ENCODE peak calls at places on chromosomes 16 and 17, in eight cellular contexts. B is fibroblast of mammary gland; Z is tibial artery; R is activated CD4-positive, alpha-beta T cell treated with anti-CD3 and anti-CD28 coated beads, Interleukin-2, amount 10 ng/mL, durations not matched to agents 24 days and 14 days; G is CD8-positive, alpha-beta T cell; C is stimulated activated CD8-positive, alpha-beta memory T cell treated with anti-CD3 and anti-CD28 coated beads, Interleukin-4, amount 100 ng/mL, for 1 hour; M is sciatic nerve; Q is A172. K is an unnamed sample.

GRCh38 chr17:57530026-57530425 is 215.1 kb downstream of the CCDC182 start:
- DNase-seq in B (no peak), Z (no peak), R (no peak), G (no peak), C (no peak), M (no peak), Q (peak; percentile 37), K (no peak)

GRCh38 chr16:81516478-81517149 is 72.0 kb downstream of the CMIP start:
- DNase-seq in B (peak; percentile 50), Z (peak; percentile 61), R (no peak), G (no peak), C (no peak), M (no peak), Q (no peak), K (no peak)

GRCh38 chr16:64089697-64090096 is 1032.2 kb downstream of the CDH11 start:
- DNase-seq in B (peak; percentile 36), Z (no peak), R (no peak), G (no peak), C (no peak), M (no peak), Q (peak; percentile 5), K (peak; percentile 45)

GRCh38 chr17:52233176-52233575 is 74.7 kb upstream of the CA10 start:
- DNase-seq in B (no peak), Z (no peak), R (no peak), G (no peak), C (no peak), M (no peak), Q (no peak), K (no peak)

GRCh38 chr17:47879028-47879585 is 16.9 kb upstream of the SP2 start:
- DNase-seq in B (peak; percentile 68), Z (no peak), R (no peak), G (no peak), C (no peak), M (no peak), Q (peak; percentile 48), K (peak; percentile 56)

GRCh38 chr17:43570518-43570928 is 24.4 kb upstream of the ETV4 start:
- DNase-seq in B (peak; percentile 93), Z (no peak), R (no peak), G (no peak), C (no peak), M (no peak), Q (peak; percentile 95), K (peak; percentile 88)

GRCh38 chr16:66169817-66170216 is 196.7 kb upstream of the CDH5 start:
- DNase-seq in B (no peak), Z (no peak), R (no peak), G (no peak), C (no peak), M (no peak), Q (no peak), K (no peak)

GRCh38 chr17:30232822-30233427 is 2.6 kb downstream of the SLC6A4 start:
- DNase-seq in B (no peak), Z (no peak), R (no peak), G (no peak), C (no peak), M (no peak), Q (no peak), K (no peak)

GRCh38 chr16:54503011-54503410 is 216.4 kb upstream of the IRX3 start:
- DNase-seq in B (no peak), Z (no peak), R (no peak), G (no peak), C (no peak), M (no peak), Q (peak; percentile 30), K (no peak)

GRCh38 chr16:88063201-88063773 is 112.1 kb downstream of the BANP start:
- DNase-seq in B (peak; percentile 91), Z (no peak), R (no peak), G (no peak), C (no peak), M (peak; percentile 74), Q (no peak), K (peak; percentile 8)

GRCh38 chr17:78883090-78883532 is 19.9 kb downstream of the CEP295NL start:
- DNase-seq in B (peak; percentile 89), Z (peak; percentile 92), R (no peak), G (no peak), C (no peak), M (peak; percentile 80), Q (peak; percentile 98), K (peak; percentile 93)

GRCh38 chr17:7294614-7295153 is at the start of gene YBX2:
- DNase-seq in B (no peak), Z (no peak), R (peak; percentile 93), G (peak; percentile 77), C (peak; percentile 50), M (no peak), Q (peak; percentile 33), K (peak; percentile 57)

GRCh38 chr16:3115561-3115960 is 3.2 kb downstream of the ZNF205 start:
- DNase-seq in B (no peak), Z (no peak), R (no peak), G (no peak), C (no peak), M (no peak), Q (no peak), K (no peak)

GRCh38 chr17:76202516-76202915 is 37.8 kb downstream of the RNF157 start:
- DNase-seq in B (peak; percentile 5), Z (no peak), R (no peak), G (no peak), C (no peak), M (no peak), Q (no peak), K (peak; percentile 29)

GRCh38 chr16:49483651-49484451 is 110.2 kb downstream of the C16orf78 start:
- DNase-seq in B (no peak), Z (peak; percentile 45), R (no peak), G (no peak), C (no peak), M (peak; percentile 57), Q (no peak), K (no peak)

GRCh38 chr17:74514632-74515035 is 16.6 kb downstream of the CD300LB start:
- DNase-seq in B (no peak), Z (no peak), R (no peak), G (no peak), C (no peak), M (no peak), Q (no peak), K (no peak)

GRCh38 chr17:76738468-76738850 is 540 bp downstream of the MFSD11 start:
- DNase-seq in B (no peak), Z (no peak), R (no peak), G (no peak), C (no peak), M (no peak), Q (no peak), K (no peak)

GRCh38 chr17:38850374-38850773 is 3.1 kb downstream of the RPL23 start:
- DNase-seq in B (no peak), Z (no peak), R (no peak), G (no peak), C (no peak), M (no peak), Q (no peak), K (no peak)

GRCh38 chr16:85417156-85417860 is 195.8 kb upstream of the GSE1 start:
- DNase-seq in B (no peak), Z (no peak), R (no peak), G (no peak), C (no peak), M (peak; percentile 49), Q (no peak), K (no peak)

GRCh38 chr16:86868746-86869145 is 290.4 kb downstream of the FOXL1 start:
- DNase-seq in B (no peak), Z (no peak), R (no peak), G (no peak), C (no peak), M (no peak), Q (no peak), K (peak; percentile 40)

GRCh38 chr16:88899901-88900648 is 33.6 kb upstream of the PABPN1L start:
- DNase-seq in B (no peak), Z (no peak), R (no peak), G (no peak), C (no peak), M (no peak), Q (no peak), K (no peak)

GRCh38 chr17:21194688-21195087 is 19.3 kb downstream of the TMEM11 start:
- DNase-seq in B (peak; percentile 55), Z (no peak), R (no peak), G (no peak), C (no peak), M (peak; percentile 70), Q (no peak), K (peak; percentile 71)

GRCh38 chr16:24645739-24646645 is 83.5 kb upstream of the TNRC6A start:
- DNase-seq in B (peak; percentile 100), Z (no peak), R (no peak), G (no peak), C (no peak), M (no peak), Q (peak; percentile 99), K (peak; percentile 98)

GRCh38 chr17:61467416-61468262 is 15.4 kb downstream of the TBX4 start:
- DNase-seq in B (peak; percentile 44), Z (peak; percentile 63), R (no peak), G (no peak), C (no peak), M (peak; percentile 57), Q (peak; percentile 64), K (peak; percentile 36)

GRCh38 chr17:35893751-35894150 is 13.6 kb upstream of the CCL5 start:
- DNase-seq in B (no peak), Z (no peak), R (no peak), G (no peak), C (no peak), M (no peak), Q (no peak), K (no peak)

GRCh38 chr17:49742256-49742655 is 21.7 kb downstream of the FAM117A start:
- DNase-seq in B (no peak), Z (no peak), R (no peak), G (no peak), C (no peak), M (no peak), Q (peak; percentile 41), K (peak; percentile 10)

GRCh38 chr17:49551221-49552069 is 24.2 kb upstream of the NXPH3 start:
- DNase-seq in B (no peak), Z (no peak), R (no peak), G (no peak), C (no peak), M (no peak), Q (no peak), K (no peak)

GRCh38 chr17:82242977-82243647 is 14.3 kb downstream of the SLC16A3 start:
- DNase-seq in B (peak; percentile 89), Z (peak; percentile 95), R (no peak), G (no peak), C (no peak), M (peak; percentile 89), Q (peak; percentile 70), K (peak; percentile 67)

GRCh38 chr16:49858200-49859129 is 2.6 kb upstream of the ZNF423 start:
- DNase-seq in B (peak; percentile 51), Z (peak; percentile 86), R (peak; percentile 68), G (no peak), C (no peak), M (peak; percentile 73), Q (no peak), K (peak; percentile 2)

GRCh38 chr17:56358651-56359050 is 205.4 kb downstream of the ANKFN1 start:
- DNase-seq in B (peak; percentile 7), Z (no peak), R (no peak), G (no peak), C (no peak), M (no peak), Q (peak; percentile 36), K (peak; percentile 59)

GRCh38 chr16:50114357-50115129 is 38.6 kb upstream of the TENT4B start:
- DNase-seq in B (no peak), Z (no peak), R (no peak), G (no peak), C (no peak), M (no peak), Q (peak; percentile 30), K (no peak)

GRCh38 chr16:73196670-73197069 is 148.7 kb upstream of the ZFHX3 start:
- DNase-seq in B (peak; percentile 79), Z (peak; percentile 83), R (peak; percentile 76), G (no peak), C (no peak), M (peak; percentile 79), Q (peak; percentile 69), K (peak; percentile 74)

GRCh38 chr17:8095361-8095760 is 7.8 kb upstream of the ALOX12B start:
- DNase-seq in B (no peak), Z (no peak), R (no peak), G (no peak), C (no peak), M (no peak), Q (no peak), K (no peak)

GRCh38 chr17:71057448-71057847 is 888.1 kb downstream of the KCNJ2 start:
- DNase-seq in B (peak; percentile 74), Z (no peak), R (no peak), G (no peak), C (no peak), M (no peak), Q (no peak), K (peak; percentile 14)